ENCODE peak calls at places on chromosomes 7 and 10, in six cellular contexts. D is tibial nerve, Z is lung, T is AG04450, L is heart right ventricle, I is Peyer's patch. V is an unnamed sample. For H3K27me3, the result is how much of the 10 kb centered on the place peaks cover.

GRCh38 chr10:124745678-124746077 is 1.5 kb upstream of the FAM53B start:
- DNase-seq in D (no peak), Z (no peak), T (no peak), L (no peak), I (no peak), V (no peak)

GRCh38 chr10:131168238-131168875 is 143.2 kb downstream of the TCERG1L start:
- DNase-seq in D (no peak), Z (no peak), T (no peak), L (no peak), I (no peak), V (no peak)

GRCh38 chr10:93422121-93422520 is 60.0 kb downstream of the MYOF start:
- DNase-seq in D (no peak), Z (no peak), T (no peak), L (no peak), I (no peak), V (no peak)

GRCh38 chr7:137564677-137565076 is 221.1 kb upstream of the PTN start:
- DNase-seq in D (no peak), Z (no peak), T (no peak), L (no peak), I (no peak), V (no peak)

GRCh38 chr10:18501198-18501597 is 150.2 kb downstream of the NSUN6 start:
- DNase-seq in D (no peak), Z (no peak), T (no peak), L (no peak), I (no peak), V (no peak)

GRCh38 chr7:93949468-93949867 is 27.9 kb downstream of the GNG11 start:
- DNase-seq in D (no peak), Z (no peak), T (peak), L (no peak), I (no peak), V (no peak)

GRCh38 chr10:78432582-78432981 is 398.9 kb downstream of the RPS24 start:
- DNase-seq in D (peak), Z (no peak), T (no peak), L (no peak), I (no peak), V (no peak)

GRCh38 chr7:129896568-129897382 is 56.0 kb downstream of the UBE2H start:
- DNase-seq in D (no peak), Z (no peak), T (no peak), L (no peak), I (no peak), V (no peak)

GRCh38 chr10:42827201-42827600 is 44.6 kb downstream of the BMS1 start:
- DNase-seq in D (no peak), Z (no peak), T (no peak), L (no peak), I (no peak), V (no peak)

GRCh38 chr10:50417906-50418697 is 166.8 kb upstream of the ASAH2 start:
- DNase-seq in D (peak), Z (peak), T (peak), L (peak), I (peak), V (peak)

GRCh38 chr10:92408017-92408361 is 117.0 kb downstream of the MARCHF5 start:
- DNase-seq in D (no peak), Z (no peak), T (no peak), L (no peak), I (no peak), V (no peak)

GRCh38 chr10:102669206-102670064 is 25.2 kb downstream of the TRIM8 start:
- DNase-seq in D (no peak), Z (peak), T (no peak), L (peak), I (peak), V (peak)

GRCh38 chr10:62869958-62870357 is 53.8 kb upstream of the EGR2 start:
- DNase-seq in D (no peak), Z (no peak), T (no peak), L (no peak), I (no peak), V (no peak)

GRCh38 chr10:34859170-34859569 is 44.1 kb upstream of the PARD3 start:
- DNase-seq in D (no peak), Z (no peak), T (no peak), L (no peak), I (no peak), V (no peak)

GRCh38 chr10:91816986-91817385 is 18.8 kb downstream of the TNKS2 start:
- DNase-seq in D (no peak), Z (no peak), T (no peak), L (no peak), I (no peak), V (no peak)

GRCh38 chr10:24209421-24209770 is 458 bp downstream of the KIAA1217 start:
- DNase-seq in D (no peak), Z (no peak), T (no peak), L (no peak), I (no peak), V (no peak)

GRCh38 chr10:11713186-11713743 is 28.9 kb upstream of the ECHDC3 start:
- DNase-seq in D (no peak), Z (no peak), T (no peak), L (no peak), I (no peak), V (no peak)

GRCh38 chr10:110522365-110522988 is 24.8 kb downstream of the DUSP5 start:
- DNase-seq in D (no peak), Z (no peak), T (no peak), L (no peak), I (peak), V (no peak)

GRCh38 chr10:116464257-116464656 is 36.6 kb downstream of the PNLIPRP3 start:
- DNase-seq in D (no peak), Z (no peak), T (no peak), L (no peak), I (no peak), V (no peak)

GRCh38 chr10:19651549-19651948 is 164.7 kb upstream of the PLXDC2 start:
- DNase-seq in D (no peak), Z (no peak), T (peak), L (no peak), I (no peak), V (no peak)

GRCh38 chr10:118835682-118836326 is 81.0 kb upstream of the CACUL1 start:
- DNase-seq in D (no peak), Z (no peak), T (no peak), L (no peak), I (peak), V (no peak)

GRCh38 chr7:29107056-29107455 is 39.3 kb downstream of the CPVL start:
- DNase-seq in D (no peak), Z (no peak), T (no peak), L (no peak), I (no peak), V (no peak)

GRCh38 chr10:91123246-91123645 is 97.2 kb upstream of the PCGF5 start:
- DNase-seq in D (no peak), Z (no peak), T (no peak), L (no peak), I (no peak), V (no peak)

GRCh38 chr10:103470755-103471653 is 8.0 kb downstream of the CALHM3 start:
- DNase-seq in D (no peak), Z (peak), T (no peak), L (peak), I (peak), V (no peak)

GRCh38 chr7:150404172-150404784 is 25.1 kb downstream of the ZNF775 start:
- DNase-seq in D (no peak), Z (no peak), T (no peak), L (no peak), I (no peak), V (no peak)

GRCh38 chr10:36880898-36881297 is 244.5 kb upstream of the ANKRD30A start:
- DNase-seq in D (no peak), Z (no peak), T (peak), L (no peak), I (no peak), V (no peak)

GRCh38 chr10:131928248-131929095 is 27.7 kb downstream of the PPP2R2D start:
- DNase-seq in D (no peak), Z (no peak), T (no peak), L (no peak), I (no peak), V (no peak)

GRCh38 chr10:110179220-110179619 is 28.2 kb upstream of the MXI1 start:
- DNase-seq in D (no peak), Z (no peak), T (no peak), L (no peak), I (no peak), V (no peak)

GRCh38 chr10:76086571-76087260 is 655.3 kb downstream of the LRMDA start:
- DNase-seq in D (no peak), Z (peak), T (peak), L (no peak), I (peak), V (peak)

GRCh38 chr10:88063861-88064521 is 200.6 kb downstream of the PTEN start:
- DNase-seq in D (no peak), Z (no peak), T (no peak), L (no peak), I (no peak), V (no peak)

GRCh38 chr7:51261950-51262795 is 54.4 kb downstream of the COBL start:
- DNase-seq in D (no peak), Z (no peak), T (no peak), L (no peak), I (no peak), V (no peak)

GRCh38 chr7:47254081-47255006 is 327.6 kb downstream of the TNS3 start:
- DNase-seq in D (peak), Z (peak), T (no peak), L (peak), I (peak), V (peak)

GRCh38 chr7:130273081-130273699 is 6.5 kb downstream of the CPA2 start:
- DNase-seq in D (no peak), Z (no peak), T (peak), L (no peak), I (no peak), V (no peak)

GRCh38 chr10:7788640-7789335 is 811 bp downstream of the ATP5F1C start:
- DNase-seq in D (no peak), Z (no peak), T (no peak), L (no peak), I (no peak), V (no peak)

GRCh38 chr7:140249036-140249806 is 72.4 kb upstream of the KDM7A start:
- DNase-seq in D (no peak), Z (no peak), T (no peak), L (no peak), I (no peak), V (no peak)

DNA sequence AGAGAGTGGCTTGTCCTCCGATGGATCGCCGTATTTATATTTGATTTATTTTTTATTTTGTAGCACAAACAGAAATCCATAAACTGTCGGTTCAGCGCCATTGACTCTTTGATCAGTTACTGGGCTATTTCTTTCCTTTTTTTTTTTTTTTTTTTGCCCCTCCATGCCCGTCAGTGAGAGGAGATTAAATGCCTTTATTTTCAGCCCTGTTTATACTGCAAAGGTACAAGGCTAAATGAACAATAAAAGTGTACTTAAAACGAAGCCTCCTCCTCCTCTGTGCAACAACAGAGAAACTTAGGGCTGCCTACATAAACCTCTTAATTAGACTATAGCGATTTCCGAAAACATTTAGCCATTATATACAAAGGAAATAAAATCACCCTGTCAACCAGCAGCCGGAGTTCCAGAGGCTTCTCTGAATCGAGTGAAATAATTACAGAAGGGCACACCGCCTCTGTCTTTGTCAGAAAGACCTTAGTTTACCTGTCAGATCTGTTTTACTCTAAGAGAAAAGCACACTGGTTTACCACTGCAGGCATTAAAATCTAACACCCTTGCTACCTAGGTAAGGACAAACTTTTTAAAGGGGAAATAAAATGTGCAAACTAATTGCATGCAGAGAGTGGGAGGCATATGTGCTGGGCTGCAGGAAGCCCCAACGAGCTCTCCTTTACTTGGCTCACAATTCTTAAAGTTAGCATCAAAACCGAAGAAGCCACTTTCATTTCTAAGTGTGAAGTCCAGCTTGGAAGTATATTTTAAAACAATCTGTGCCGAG is 3.4 kb downstream of the EBF3 start:
- DNase-seq in D (no peak), Z (no peak), T (no peak), L (no peak), I (no peak), V (no peak)
- H3K27me3 ChIP-seq in D (half or more), Z (half or more), T (half or more), L (half or more), I (half or more), V (half or more)

GRCh38 chr7:122006687-122007086 is 133.7 kb downstream of the PTPRZ1 start:
- DNase-seq in D (no peak), Z (no peak), T (no peak), L (no peak), I (no peak), V (no peak)
- TF ChIP-seq CTCF in D (no peak), Z (no peak), T (no peak), L (no peak), I (no peak), V (no peak)

DNA sequence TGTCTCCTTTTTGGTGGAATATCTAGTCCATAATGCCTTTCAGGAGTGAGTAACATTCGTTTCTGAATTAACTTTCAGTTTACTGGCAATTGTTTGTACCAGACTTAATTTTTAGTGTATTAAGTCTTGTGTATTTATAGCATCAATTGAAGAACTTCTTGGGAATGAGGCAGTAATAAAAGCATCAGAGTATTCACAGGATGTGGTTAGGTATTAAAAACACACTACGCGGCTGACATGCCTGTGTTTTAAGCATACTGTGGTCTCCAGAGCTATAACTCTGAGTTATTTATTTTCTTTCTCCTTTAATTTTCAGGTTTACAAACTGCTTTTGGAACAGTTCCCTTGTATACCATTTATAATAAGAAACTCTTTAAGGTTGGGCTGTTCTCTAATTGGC is 626.1 kb upstream of the NRG3 start:
- DNase-seq in D (no peak), Z (no peak), T (no peak), L (no peak), I (no peak), V (no peak)
- H3K27me3 ChIP-seq in D (under half), Z (under half), T (under half), L (under half), I (under half), V (under half)

GRCh38 chr10:86179961-86180360 is 186.6 kb downstream of the GRID1 start:
- DNase-seq in D (no peak), Z (no peak), T (no peak), L (no peak), I (peak), V (no peak)

GRCh38 chr10:86179143-86179505 is 187.5 kb downstream of the GRID1 start:
- DNase-seq in D (no peak), Z (no peak), T (no peak), L (no peak), I (peak), V (no peak)

GRCh38 chr10:86177483-86178155 is 189.0 kb downstream of the GRID1 start:
- DNase-seq in D (no peak), Z (no peak), T (no peak), L (no peak), I (peak), V (no peak)

GRCh38 chr10:86176850-86177249 is 189.7 kb downstream of the GRID1 start:
- DNase-seq in D (no peak), Z (no peak), T (no peak), L (no peak), I (peak), V (no peak)

GRCh38 chr10:86178401-86179142 is 188.0 kb downstream of the GRID1 start:
- DNase-seq in D (no peak), Z (no peak), T (no peak), L (no peak), I (peak), V (no peak)
- TF ChIP-seq CTCF in D (no peak), Z (no peak), T (peak), L (no peak), I (peak), V (no peak)

GRCh38 chr10:23187155-23187554 is 5.0 kb upstream of the PTF1A start:
- DNase-seq in D (no peak), Z (no peak), T (no peak), L (no peak), I (no peak), V (no peak)
- H3K27me3 ChIP-seq in D (half or more), Z (under half), T (under half), L (half or more), I (under half), V (under half)

GRCh38 chr7:43942997-43943701 is 16.9 kb downstream of the UBE2D4 start:
- DNase-seq in D (no peak), Z (no peak), T (no peak), L (no peak), I (peak), V (no peak)
- TF ChIP-seq CTCF in D (no peak), Z (no peak), T (no peak), L (no peak), I (peak), V (no peak)

GRCh38 chr7:107964510-107964909 is 38.5 kb downstream of the LAMB1 start:
- DNase-seq in D (no peak), Z (no peak), T (no peak), L (no peak), I (no peak), V (no peak)

GRCh38 chr7:107969856-107970255 is 33.1 kb downstream of the LAMB1 start:
- DNase-seq in D (no peak), Z (no peak), T (no peak), L (peak), I (no peak), V (no peak)

GRCh38 chr7:107968449-107968848 is 34.5 kb downstream of the LAMB1 start:
- DNase-seq in D (no peak), Z (no peak), T (no peak), L (no peak), I (no peak), V (no peak)

GRCh38 chr7:107967420-107967819 is 35.5 kb downstream of the LAMB1 start:
- DNase-seq in D (no peak), Z (no peak), T (no peak), L (no peak), I (no peak), V (no peak)

DNA sequence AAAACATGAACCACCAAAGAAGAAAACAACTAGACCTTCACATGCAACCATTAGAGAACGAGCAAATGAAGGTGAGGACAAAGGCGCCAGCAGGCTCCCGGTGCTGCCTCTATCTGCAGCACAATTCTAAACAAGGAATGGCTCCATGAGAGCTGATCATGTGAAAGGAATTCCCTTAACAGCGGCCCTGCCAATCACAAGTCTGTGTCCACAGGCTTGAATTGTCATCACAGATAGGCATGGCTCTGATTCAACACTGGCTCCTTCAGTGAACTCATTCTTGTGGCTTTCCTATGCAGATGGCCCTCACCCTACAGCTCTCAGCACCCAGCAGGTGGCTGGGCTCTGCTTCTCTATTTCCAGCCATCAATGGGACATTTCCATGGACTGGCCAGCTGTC is 36.3 kb downstream of the LAMB1 start:
- DNase-seq in D (no peak), Z (no peak), T (no peak), L (no peak), I (no peak), V (no peak)
- H3K27me3 ChIP-seq in D (under half), Z (under half), T (under half), L (under half), I (under half), V (under half)

DNA sequence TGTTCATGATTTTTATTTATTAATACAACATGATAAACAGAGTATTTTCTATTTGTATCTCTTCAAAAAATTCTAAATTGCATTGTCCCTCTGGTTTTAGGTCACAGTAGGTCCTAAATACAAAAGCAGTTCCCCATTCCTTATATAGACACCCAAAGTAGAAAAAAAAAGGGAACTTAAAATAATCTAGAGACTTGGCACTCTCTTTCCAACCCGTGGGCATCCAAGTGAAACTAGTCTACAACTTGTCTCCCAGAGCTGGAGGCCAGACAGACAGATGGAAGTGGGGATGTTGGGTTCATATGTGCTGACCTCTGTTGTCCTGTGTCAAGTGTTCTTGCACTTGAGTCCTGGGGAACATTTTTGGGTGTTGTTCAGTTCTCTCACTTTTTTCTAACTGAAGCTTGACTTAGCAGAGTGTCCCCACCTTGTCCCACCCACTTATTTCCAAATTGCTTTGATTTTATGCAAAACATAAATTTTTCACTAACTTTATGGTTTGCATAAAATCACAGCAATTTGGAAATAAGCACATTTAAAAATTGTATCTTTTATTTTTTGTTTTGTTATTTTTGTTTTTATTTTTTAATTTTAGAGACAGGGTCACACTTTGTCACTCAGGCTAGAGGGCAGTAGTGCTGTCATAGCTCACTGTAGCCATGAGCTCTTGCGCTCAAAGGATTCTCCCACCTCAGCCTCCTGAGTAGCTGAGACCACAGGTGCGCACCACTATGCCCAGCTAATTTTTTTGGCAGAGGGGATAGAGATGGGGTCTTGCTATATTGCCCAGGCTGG is 43.0 kb downstream of the APBB1IP start:
- DNase-seq in D (no peak), Z (no peak), T (no peak), L (no peak), I (peak), V (peak)
- TF ChIP-seq CTCF in D (no peak), Z (no peak), T (no peak), L (no peak), I (no peak), V (no peak)

GRCh38 chr10:49282879-49283321 is 16.1 kb upstream of the C10orf71 start:
- DNase-seq in D (no peak), Z (no peak), T (no peak), L (no peak), I (no peak), V (no peak)
- H3K27me3 ChIP-seq in D (under half), Z (under half), T (under half), L (under half), I (under half), V (under half)